ENCODE peak calls at places on chromosomes 4 and X, in six cellular contexts. One of them, this sample, is unnamed.

GRCh38 chrX:102840871-102841705 is 96.0 kb upstream of the RAB40AL start:
- DNase-seq in fibroblast of mammary gland: peak
- DNase-seq in GM12865: peak
- DNase-seq in GM10248: no peak
- DNase-seq in transverse colon: no peak
- DNase-seq in fibroblast of lung: peak
- DNase-seq in this sample: peak

GRCh38 chr4:91984466-91984865 is 319.3 kb upstream of the GRID2 start:
- DNase-seq in fibroblast of mammary gland: no peak
- DNase-seq in GM12865: no peak
- DNase-seq in GM10248: no peak
- DNase-seq in transverse colon: no peak
- DNase-seq in fibroblast of lung: peak
- DNase-seq in this sample: no peak

GRCh38 chrX:83934220-83934619 is 73.3 kb downstream of the CYLC1 start:
- DNase-seq in fibroblast of mammary gland: no peak
- DNase-seq in GM12865: no peak
- DNase-seq in GM10248: no peak
- DNase-seq in transverse colon: no peak
- DNase-seq in fibroblast of lung: no peak
- DNase-seq in this sample: no peak

GRCh38 chr4:94673961-94674360 is 83.8 kb upstream of the BMPR1B start:
- DNase-seq in fibroblast of mammary gland: no peak
- DNase-seq in GM12865: no peak
- DNase-seq in GM10248: no peak
- DNase-seq in transverse colon: no peak
- DNase-seq in fibroblast of lung: no peak
- DNase-seq in this sample: no peak

GRCh38 chr4:99852199-99852718 is 35.6 kb downstream of the DAPP1 start:
- DNase-seq in fibroblast of mammary gland: no peak
- DNase-seq in GM12865: peak
- DNase-seq in GM10248: no peak
- DNase-seq in transverse colon: no peak
- DNase-seq in fibroblast of lung: no peak
- DNase-seq in this sample: no peak

GRCh38 chrX:124573458-124573857 is 227.1 kb downstream of the SH2D1A start:
- DNase-seq in fibroblast of mammary gland: peak
- DNase-seq in GM12865: no peak
- DNase-seq in GM10248: no peak
- DNase-seq in transverse colon: no peak
- DNase-seq in fibroblast of lung: no peak
- DNase-seq in this sample: peak

GRCh38 chr4:99885687-99886086 is 8.5 kb downstream of the LAMTOR3 start:
- DNase-seq in fibroblast of mammary gland: no peak
- DNase-seq in GM12865: no peak
- DNase-seq in GM10248: no peak
- DNase-seq in transverse colon: no peak
- DNase-seq in fibroblast of lung: no peak
- DNase-seq in this sample: no peak

GRCh38 chr4:175927121-175927520 is 115.1 kb upstream of the GPM6A start:
- DNase-seq in fibroblast of mammary gland: no peak
- DNase-seq in GM12865: peak
- DNase-seq in GM10248: peak
- DNase-seq in transverse colon: no peak
- DNase-seq in fibroblast of lung: peak
- DNase-seq in this sample: no peak

GRCh38 chr4:27702710-27703431 is 842.2 kb downstream of the STIM2 start:
- DNase-seq in fibroblast of mammary gland: peak
- DNase-seq in GM12865: peak
- DNase-seq in GM10248: no peak
- DNase-seq in transverse colon: no peak
- DNase-seq in fibroblast of lung: peak
- DNase-seq in this sample: no peak

GRCh38 chr4:13543648-13544555 is at the start of gene NKX3-2:
- DNase-seq in fibroblast of mammary gland: no peak
- DNase-seq in GM12865: no peak
- DNase-seq in GM10248: peak
- DNase-seq in transverse colon: no peak
- DNase-seq in fibroblast of lung: peak
- DNase-seq in this sample: no peak

GRCh38 chr4:183438458-183439113 is 5.8 kb upstream of the CDKN2AIP start:
- DNase-seq in fibroblast of mammary gland: peak
- DNase-seq in GM12865: no peak
- DNase-seq in GM10248: no peak
- DNase-seq in transverse colon: peak
- DNase-seq in fibroblast of lung: peak
- DNase-seq in this sample: peak

GRCh38 chr4:174429701-174430100 is 92.6 kb downstream of the HPGD start:
- DNase-seq in fibroblast of mammary gland: peak
- DNase-seq in GM12865: no peak
- DNase-seq in GM10248: no peak
- DNase-seq in transverse colon: no peak
- DNase-seq in fibroblast of lung: peak
- DNase-seq in this sample: no peak

GRCh38 chrX:137651647-137652046 is 85.7 kb downstream of the ZIC3 start:
- DNase-seq in fibroblast of mammary gland: no peak
- DNase-seq in GM12865: no peak
- DNase-seq in GM10248: no peak
- DNase-seq in transverse colon: no peak
- DNase-seq in fibroblast of lung: no peak
- DNase-seq in this sample: no peak

GRCh38 chr4:27684501-27685077 is 823.9 kb downstream of the STIM2 start:
- DNase-seq in fibroblast of mammary gland: peak
- DNase-seq in GM12865: peak
- DNase-seq in GM10248: no peak
- DNase-seq in transverse colon: peak
- DNase-seq in fibroblast of lung: peak
- DNase-seq in this sample: peak

GRCh38 chrX:107450823-107451509 is 1.5 kb downstream of the FRMPD3 start:
- DNase-seq in fibroblast of mammary gland: peak
- DNase-seq in GM12865: peak
- DNase-seq in GM10248: no peak
- DNase-seq in transverse colon: no peak
- DNase-seq in fibroblast of lung: no peak
- DNase-seq in this sample: no peak

GRCh38 chrX:18654873-18655836 is 16.8 kb downstream of the RS1 start:
- DNase-seq in fibroblast of mammary gland: no peak
- DNase-seq in GM12865: no peak
- DNase-seq in GM10248: no peak
- DNase-seq in transverse colon: no peak
- DNase-seq in fibroblast of lung: peak
- DNase-seq in this sample: peak

GRCh38 chrX:1283750-1284149 is 15.1 kb downstream of the CSF2RA start:
- DNase-seq in fibroblast of mammary gland: no peak
- DNase-seq in GM12865: no peak
- DNase-seq in GM10248: no peak
- DNase-seq in transverse colon: no peak
- DNase-seq in fibroblast of lung: no peak
- DNase-seq in this sample: no peak

GRCh38 chrX:132393090-132393884 is 95.6 kb downstream of the MBNL3 start:
- DNase-seq in fibroblast of mammary gland: no peak
- DNase-seq in GM12865: no peak
- DNase-seq in GM10248: no peak
- DNase-seq in transverse colon: no peak
- DNase-seq in fibroblast of lung: no peak
- DNase-seq in this sample: no peak

GRCh38 chr4:128776794-128777216 is 32.7 kb upstream of the JADE1 start:
- DNase-seq in fibroblast of mammary gland: peak
- DNase-seq in GM12865: no peak
- DNase-seq in GM10248: no peak
- DNase-seq in transverse colon: peak
- DNase-seq in fibroblast of lung: peak
- DNase-seq in this sample: peak

GRCh38 chr4:152738812-152739211 is 40.7 kb downstream of the TIGD4 start:
- DNase-seq in fibroblast of mammary gland: peak
- DNase-seq in GM12865: no peak
- DNase-seq in GM10248: no peak
- DNase-seq in transverse colon: no peak
- DNase-seq in fibroblast of lung: no peak
- DNase-seq in this sample: peak

GRCh38 chr4:99151931-99152448 is 7.9 kb upstream of the ADH4 start:
- DNase-seq in fibroblast of mammary gland: no peak
- DNase-seq in GM12865: no peak
- DNase-seq in GM10248: no peak
- DNase-seq in transverse colon: no peak
- DNase-seq in fibroblast of lung: no peak
- DNase-seq in this sample: no peak

GRCh38 chrX:85243761-85244410 is at the start of the genes SATL1 and ZNF711:
- DNase-seq in fibroblast of mammary gland: peak
- DNase-seq in GM12865: peak
- DNase-seq in GM10248: peak
- DNase-seq in transverse colon: peak
- DNase-seq in fibroblast of lung: peak
- DNase-seq in this sample: peak

GRCh38 chr4:170853422-170854021 is 763.8 kb upstream of the AADAT start:
- DNase-seq in fibroblast of mammary gland: peak
- DNase-seq in GM12865: peak
- DNase-seq in GM10248: peak
- DNase-seq in transverse colon: peak
- DNase-seq in fibroblast of lung: peak
- DNase-seq in this sample: peak

GRCh38 chr4:79317711-79318110 is 8.2 kb downstream of the NAA11 start:
- DNase-seq in fibroblast of mammary gland: no peak
- DNase-seq in GM12865: no peak
- DNase-seq in GM10248: no peak
- DNase-seq in transverse colon: no peak
- DNase-seq in fibroblast of lung: no peak
- DNase-seq in this sample: no peak

GRCh38 chr4:7156273-7157139 is 35.8 kb upstream of the SORCS2 start:
- DNase-seq in fibroblast of mammary gland: peak
- DNase-seq in GM12865: no peak
- DNase-seq in GM10248: no peak
- DNase-seq in transverse colon: no peak
- DNase-seq in fibroblast of lung: peak
- DNase-seq in this sample: peak

GRCh38 chr4:173572493-173573129 is 42.6 kb upstream of the HAND2 start:
- DNase-seq in fibroblast of mammary gland: no peak
- DNase-seq in GM12865: no peak
- DNase-seq in GM10248: no peak
- DNase-seq in transverse colon: no peak
- DNase-seq in fibroblast of lung: no peak
- DNase-seq in this sample: no peak

GRCh38 chr4:43048570-43048969 is 156.1 kb downstream of the GRXCR1 start:
- DNase-seq in fibroblast of mammary gland: no peak
- DNase-seq in GM12865: no peak
- DNase-seq in GM10248: no peak
- DNase-seq in transverse colon: no peak
- DNase-seq in fibroblast of lung: no peak
- DNase-seq in this sample: no peak
- TF ChIP-seq CTCF in fibroblast of mammary gland: no peak
- TF ChIP-seq CTCF in GM12865: no peak
- TF ChIP-seq CTCF in GM10248: no peak
- TF ChIP-seq CTCF in transverse colon: no peak
- TF ChIP-seq CTCF in fibroblast of lung: no peak
- TF ChIP-seq CTCF in this sample: no peak

GRCh38 chrX:49627030-49627777 is 28.4 kb downstream of the GAGE1 start:
- DNase-seq in fibroblast of mammary gland: peak
- DNase-seq in GM12865: peak
- DNase-seq in GM10248: no peak
- DNase-seq in transverse colon: no peak
- DNase-seq in fibroblast of lung: no peak
- DNase-seq in this sample: no peak
- TF ChIP-seq CTCF in fibroblast of mammary gland: peak
- TF ChIP-seq CTCF in GM12865: peak
- TF ChIP-seq CTCF in GM10248: peak
- TF ChIP-seq CTCF in transverse colon: no peak
- TF ChIP-seq CTCF in fibroblast of lung: no peak
- TF ChIP-seq CTCF in this sample: no peak

GRCh38 chrX:19704117-19704516 is 183.3 kb downstream of the SH3KBP1 start:
- DNase-seq in fibroblast of mammary gland: no peak
- DNase-seq in GM12865: no peak
- DNase-seq in GM10248: no peak
- DNase-seq in transverse colon: no peak
- DNase-seq in fibroblast of lung: no peak
- DNase-seq in this sample: no peak
- TF ChIP-seq CTCF in fibroblast of mammary gland: no peak
- TF ChIP-seq CTCF in GM12865: no peak
- TF ChIP-seq CTCF in GM10248: no peak
- TF ChIP-seq CTCF in transverse colon: no peak
- TF ChIP-seq CTCF in fibroblast of lung: no peak
- TF ChIP-seq CTCF in this sample: no peak

GRCh38 chrX:51461053-51462050 is 35.0 kb downstream of the NUDT11 start:
- DNase-seq in fibroblast of mammary gland: peak
- DNase-seq in GM12865: peak
- DNase-seq in GM10248: peak
- DNase-seq in transverse colon: no peak
- DNase-seq in fibroblast of lung: peak
- DNase-seq in this sample: peak
- TF ChIP-seq CTCF in fibroblast of mammary gland: peak
- TF ChIP-seq CTCF in GM12865: peak
- TF ChIP-seq CTCF in GM10248: peak
- TF ChIP-seq CTCF in transverse colon: peak
- TF ChIP-seq CTCF in fibroblast of lung: peak
- TF ChIP-seq CTCF in this sample: peak

DNA sequence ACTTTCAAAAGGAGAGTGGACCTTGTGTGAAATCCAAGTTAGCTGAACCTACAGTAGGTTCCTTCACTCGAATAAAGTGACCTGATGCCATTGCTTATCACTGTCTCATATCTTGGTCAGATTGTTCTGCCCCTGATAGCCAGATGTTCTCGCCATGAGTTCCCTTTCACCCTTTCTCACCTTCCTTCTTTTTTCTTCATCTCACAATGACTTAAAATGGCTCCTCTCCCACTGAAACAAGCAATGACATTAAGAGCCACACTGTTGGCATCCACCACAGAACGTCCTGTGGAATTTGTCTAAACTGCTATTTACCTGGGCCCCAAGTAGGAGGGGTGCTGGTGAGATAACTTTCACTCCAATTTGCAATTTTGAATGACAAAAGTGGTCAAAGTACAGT is 227.6 kb upstream of the PPP1R2C start:
- DNase-seq in fibroblast of mammary gland: no peak
- DNase-seq in GM12865: no peak
- DNase-seq in GM10248: no peak
- DNase-seq in transverse colon: no peak
- DNase-seq in fibroblast of lung: no peak
- DNase-seq in this sample: no peak
- TF ChIP-seq CTCF in fibroblast of mammary gland: no peak
- TF ChIP-seq CTCF in GM12865: no peak
- TF ChIP-seq CTCF in GM10248: no peak
- TF ChIP-seq CTCF in transverse colon: no peak
- TF ChIP-seq CTCF in fibroblast of lung: no peak
- TF ChIP-seq CTCF in this sample: no peak

GRCh38 chr4:154858166-154858565 is 77.1 kb downstream of the RBM46 start:
- DNase-seq in fibroblast of mammary gland: no peak
- DNase-seq in GM12865: no peak
- DNase-seq in GM10248: no peak
- DNase-seq in transverse colon: no peak
- DNase-seq in fibroblast of lung: no peak
- DNase-seq in this sample: no peak

DNA sequence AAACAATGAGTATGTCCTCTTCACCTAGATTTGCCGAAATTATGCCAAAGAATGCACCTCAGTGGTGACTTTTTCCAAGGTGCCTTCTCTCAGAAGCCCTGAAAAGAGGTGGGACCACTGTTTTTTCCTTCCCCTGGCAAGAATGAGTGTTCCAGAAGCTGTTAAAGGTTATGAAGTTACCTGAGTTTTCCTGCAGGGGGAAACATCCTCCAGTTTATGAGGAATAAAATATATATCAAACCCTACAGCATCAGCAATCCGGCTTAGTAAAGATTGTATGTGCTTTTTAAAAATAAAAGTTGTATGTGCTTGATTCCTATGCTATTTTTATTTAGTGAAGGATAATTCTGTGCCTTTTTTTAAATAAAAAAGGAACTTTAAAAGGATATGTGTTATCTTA is 73.3 kb downstream of the RBM46 start:
- DNase-seq in fibroblast of mammary gland: peak
- DNase-seq in GM12865: no peak
- DNase-seq in GM10248: no peak
- DNase-seq in transverse colon: no peak
- DNase-seq in fibroblast of lung: no peak
- DNase-seq in this sample: peak
- TF ChIP-seq CTCF in fibroblast of mammary gland: peak
- TF ChIP-seq CTCF in GM12865: no peak
- TF ChIP-seq CTCF in GM10248: no peak
- TF ChIP-seq CTCF in transverse colon: no peak
- TF ChIP-seq CTCF in fibroblast of lung: peak
- TF ChIP-seq CTCF in this sample: peak

This sample was measured in fibroblast of pulmonary artery.